ENCODE peak calls at places on chromosomes 2 and 18, in nine cellular contexts. I, M, J, S, H, T, O, G and F are unnamed samples.

GRCh38 chr2:229169751-229170150 is 101.3 kb downstream of the PID1 start:
- DNase-seq in I (no peak), M (no peak), J (no peak), S (no peak), H (no peak), T (no peak), O (no peak), G (no peak), F (no peak)

GRCh38 chr18:73752546-73752945 is 395.1 kb downstream of the FBXO15 start:
- DNase-seq in I (peak; percentile 73), M (no peak), J (no peak), S (no peak), H (no peak), T (no peak), O (peak; percentile 53), G (peak; percentile 87), F (no peak)

GRCh38 chr2:171160119-171160629 is 519 bp downstream of the TLK1 start:
- DNase-seq in I (peak; percentile 42), M (peak; percentile 69), J (peak; percentile 75), S (peak; percentile 84), H (peak; percentile 70), T (peak; percentile 66), O (no peak), G (peak; percentile 62), F (peak; percentile 79)

GRCh38 chr18:74084184-74084583 is 63.5 kb downstream of the FBXO15 start:
- DNase-seq in I (no peak), M (no peak), J (no peak), S (no peak), H (no peak), T (no peak), O (no peak), G (no peak), F (no peak)

GRCh38 chr18:48884306-48885235 is 66.2 kb downstream of the SMAD7 start:
- DNase-seq in I (no peak), M (no peak), J (no peak), S (no peak), H (no peak), T (no peak), O (no peak), G (no peak), F (no peak)

GRCh38 chr2:207725815-207726578 is 14.6 kb downstream of the CCNYL1 start:
- DNase-seq in I (no peak), M (peak; percentile 38), J (no peak), S (peak; percentile 33), H (no peak), T (no peak), O (no peak), G (no peak), F (no peak)

GRCh38 chr2:2568411-2568810 is 237.3 kb upstream of the MYT1L start:
- DNase-seq in I (no peak), M (no peak), J (no peak), S (no peak), H (no peak), T (no peak), O (no peak), G (no peak), F (no peak)

GRCh38 chr18:55509631-55510372 is 78.2 kb downstream of the TCF4 start:
- DNase-seq in I (peak; percentile 98), M (no peak), J (no peak), S (peak; percentile 21), H (no peak), T (no peak), O (no peak), G (peak; percentile 95), F (no peak)

GRCh38 chr2:219335373-219335786 is 2.8 kb upstream of the RESP18 start:
- DNase-seq in I (no peak), M (no peak), J (no peak), S (no peak), H (no peak), T (no peak), O (no peak), G (peak; percentile 6), F (no peak)

GRCh38 chr2:241811952-241812729 is 3.1 kb downstream of the NEU4 start:
- DNase-seq in I (no peak), M (no peak), J (no peak), S (no peak), H (no peak), T (no peak), O (no peak), G (no peak), F (no peak)

GRCh38 chr18:74399225-74399887 is 57.8 kb downstream of the DIPK1C start:
- DNase-seq in I (no peak), M (no peak), J (no peak), S (no peak), H (no peak), T (peak; percentile 30), O (no peak), G (no peak), F (no peak)

GRCh38 chr2:85160946-85161625 is 27.9 kb downstream of the TCF7L1 start:
- DNase-seq in I (no peak), M (no peak), J (no peak), S (no peak), H (no peak), T (no peak), O (no peak), G (no peak), F (no peak)

GRCh38 chr2:144453486-144454158 is 66.3 kb downstream of the ZEB2 start:
- DNase-seq in I (peak; percentile 55), M (no peak), J (no peak), S (no peak), H (no peak), T (no peak), O (no peak), G (peak; percentile 50), F (no peak)

GRCh38 chr18:59667488-59667887 is 29.7 kb downstream of the CCBE1 start:
- DNase-seq in I (no peak), M (no peak), J (no peak), S (no peak), H (no peak), T (no peak), O (no peak), G (no peak), F (no peak)

DNA sequence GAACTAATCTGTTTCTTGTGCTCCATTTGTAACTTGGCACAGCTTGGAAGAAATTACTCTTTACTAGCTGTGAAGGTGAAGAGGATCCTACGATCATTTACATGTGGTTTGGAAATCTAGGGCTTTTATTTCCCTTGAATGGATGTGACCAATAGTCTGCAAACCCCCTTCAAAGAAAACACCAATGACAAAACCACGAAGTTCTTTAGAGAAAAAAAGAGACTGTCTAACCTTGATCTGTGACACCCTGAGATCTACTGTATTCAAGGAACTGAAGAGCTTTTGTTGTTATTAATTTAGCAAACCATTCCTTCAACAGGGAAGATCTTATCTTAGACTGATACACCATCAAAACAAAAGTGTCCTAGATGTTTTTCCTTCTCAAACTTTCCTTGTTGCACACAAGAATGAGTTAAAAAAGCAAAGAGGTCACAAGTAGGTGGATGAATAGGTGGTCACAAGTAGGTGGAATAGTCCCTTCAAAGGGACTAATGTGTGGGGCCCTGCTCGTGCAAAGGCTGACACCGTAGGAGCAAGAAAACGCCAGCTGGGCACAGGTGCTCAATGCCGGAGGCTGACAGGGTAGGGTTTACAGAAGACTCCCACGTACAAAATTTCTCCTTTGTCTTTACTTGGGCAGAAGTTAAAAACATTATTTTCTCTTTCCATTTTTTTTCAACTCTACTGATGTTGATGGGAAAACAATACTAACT is 95.6 kb upstream of the ITGB6 start:
- DNase-seq in I (no peak), M (no peak), J (no peak), S (no peak), H (no peak), T (no peak), O (no peak), G (no peak), F (no peak)
- H3K4me1 ChIP-seq in I (peaks cover 40% of the 10 kb centered on the region), M (no peaks in the 10 kb centered on the region), J (peaks cover 32% of the 10 kb centered on the region), S (peaks cover 26% of the 10 kb centered on the region), H (peaks cover 53% of the 10 kb centered on the region), T (peaks cover 97% of the 10 kb centered on the region), O (no peaks in the 10 kb centered on the region), G (peaks cover 38% of the 10 kb centered on the region), F (no peaks in the 10 kb centered on the region)

DNA sequence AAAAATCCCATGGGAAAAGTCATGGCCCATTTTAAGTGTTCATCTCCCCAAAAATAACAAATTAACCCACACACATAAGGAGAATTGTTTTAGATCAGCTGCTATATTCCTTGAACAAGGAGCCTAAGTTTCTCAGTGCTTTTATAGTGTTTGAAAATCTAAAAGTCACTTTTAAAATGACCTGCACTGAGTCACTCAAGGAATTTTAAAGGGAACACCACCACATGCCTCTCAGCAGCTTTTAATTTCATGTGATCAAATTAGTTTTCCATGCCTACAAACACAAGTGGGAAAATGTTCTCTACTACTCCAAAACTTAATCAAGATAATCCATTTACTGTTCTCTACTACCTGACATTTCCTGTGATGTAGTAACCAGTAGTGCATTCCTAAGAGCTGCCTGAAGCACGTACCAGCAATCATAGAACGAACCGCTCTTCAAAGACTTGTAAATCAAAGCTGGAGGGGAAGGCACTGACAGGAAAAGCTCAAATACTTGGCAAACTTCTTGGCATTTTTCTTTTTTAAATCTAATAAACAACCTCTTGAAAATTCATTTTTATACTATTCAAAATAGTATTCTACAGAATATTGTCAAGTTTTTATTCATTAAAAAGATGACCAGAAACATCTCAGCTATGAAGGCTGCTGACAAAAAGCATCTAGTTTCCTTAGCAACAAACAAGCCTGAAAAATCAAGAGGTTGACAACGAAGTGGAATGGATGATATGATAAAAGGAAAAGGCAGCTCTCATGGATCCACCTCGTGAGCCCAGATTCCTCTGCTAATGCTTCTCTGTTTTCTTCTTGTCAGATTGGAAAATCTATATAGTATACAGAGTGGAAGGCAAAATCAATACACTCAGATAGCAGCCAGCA is 37.2 kb downstream of the LRPPRC start:
- DNase-seq in I (no peak), M (no peak), J (no peak), S (peak; percentile 7), H (no peak), T (no peak), O (no peak), G (no peak), F (no peak)
- H3K36me3 ChIP-seq in I (peaks cover 59% of the 10 kb centered on the region), M (peaks cover 98% of the 10 kb centered on the region), J (peaks cover 27% of the 10 kb centered on the region), S (peaks cover 66% of the 10 kb centered on the region), H (peaks cover 99% of the 10 kb centered on the region), T (peaks cover 98% of the 10 kb centered on the region), O (peaks cover 79% of the 10 kb centered on the region), G (peaks cover 29% of the 10 kb centered on the region), F (no peaks in the 10 kb centered on the region)

GRCh38 chr2:160472839-160473251 is 20.8 kb downstream of the RBMS1 start:
- DNase-seq in I (peak; percentile 41), M (no peak), J (no peak), S (no peak), H (no peak), T (no peak), O (no peak), G (peak; percentile 94), F (no peak)
- H3K4me1 ChIP-seq in I (peaks cover 6% of the 10 kb centered on the region), M (peaks cover 6% of the 10 kb centered on the region), J (peaks cover 56% of the 10 kb centered on the region), S (peaks cover 24% of the 10 kb centered on the region), H (peaks cover 59% of the 10 kb centered on the region), T (peaks cover 78% of the 10 kb centered on the region), O (no peaks in the 10 kb centered on the region), G (peaks cover 22% of the 10 kb centered on the region), F (peaks cover 7% of the 10 kb centered on the region)

DNA sequence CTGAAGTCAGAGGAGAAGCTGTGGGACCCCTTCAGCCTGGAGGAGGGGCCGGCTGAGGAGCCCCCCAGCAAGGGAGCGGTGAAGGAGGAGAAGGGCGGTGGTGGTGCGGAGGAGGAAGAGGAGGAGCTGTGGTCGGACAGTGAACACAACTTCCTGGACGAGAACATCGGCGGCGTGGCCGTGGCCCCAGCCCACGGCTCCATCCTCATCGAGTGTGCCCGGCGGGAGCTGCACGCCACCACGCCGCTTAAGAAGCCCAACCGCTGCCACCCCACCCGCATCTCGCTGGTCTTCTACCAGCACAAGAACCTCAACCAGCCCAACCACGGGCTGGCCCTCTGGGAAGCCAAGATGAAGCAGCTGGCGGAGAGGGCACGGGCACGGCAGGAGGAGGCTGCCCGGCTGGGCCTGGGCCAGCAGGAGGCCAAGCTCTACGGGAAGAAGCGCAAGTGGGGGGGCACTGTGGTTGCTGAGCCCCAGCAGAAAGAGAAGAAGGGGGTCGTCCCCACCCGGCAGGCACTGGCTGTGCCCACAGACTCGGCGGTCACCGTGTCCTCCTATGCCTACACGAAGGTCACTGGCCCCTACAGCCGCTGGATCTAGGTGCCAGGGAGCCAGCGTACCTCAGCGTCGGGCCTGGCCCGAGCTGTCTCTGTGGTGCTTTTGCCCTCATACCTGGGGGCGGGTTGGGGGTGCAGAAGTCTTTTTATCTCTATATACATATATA is 46.0 kb downstream of the BOLA3 start:
- DNase-seq in I (no peak), M (no peak), J (no peak), S (no peak), H (no peak), T (no peak), O (no peak), G (no peak), F (no peak)
- H3K36me3 ChIP-seq in I (peaks cover 2% of the 10 kb centered on the region), M (peaks cover 60% of the 10 kb centered on the region), J (peaks cover 5% of the 10 kb centered on the region), S (peaks cover 16% of the 10 kb centered on the region), H (peaks cover 34% of the 10 kb centered on the region), T (peaks cover 31% of the 10 kb centered on the region), O (peaks cover 4% of the 10 kb centered on the region), G (peaks cover 47% of the 10 kb centered on the region), F (no peaks in the 10 kb centered on the region)